ENCODE peak calls at places on chromosome 3, in ten cellular contexts. J is spleen, A is IMR-90, W is A549, B is transverse colon, U is HCT116, K is adrenal gland, H is tibial nerve, E is H1, O is stomach. L is an unnamed sample. For H3K4me1, the result is how much of the 10 kb centered on the place peaks cover.

GRCh38 chr3:58000306-58000705 is 7.9 kb upstream of the FLNB start:
- DNase-seq in J (no peak), A (no peak), W (no peak), B (no peak), U (no peak), K (no peak), H (no peak), E (no peak), O (no peak), L (no peak)

GRCh38 chr3:149401215-149401925 is 23.9 kb upstream of the TM4SF1 start:
- DNase-seq in J (no peak), A (peak), W (peak), B (no peak), U (no peak), K (no peak), H (no peak), E (no peak), O (peak), L (peak)

GRCh38 chr3:45140392-45140791 is 5.8 kb downstream of the CDCP1 start:
- DNase-seq in J (no peak), A (peak), W (no peak), B (no peak), U (no peak), K (peak), H (no peak), E (no peak), O (no peak), L (no peak)

GRCh38 chr3:58032186-58032585 is 24.0 kb downstream of the FLNB start:
- DNase-seq in J (no peak), A (peak), W (no peak), B (no peak), U (no peak), K (no peak), H (no peak), E (no peak), O (no peak), L (no peak)

GRCh38 chr3:152322756-152323155 is 54.0 kb downstream of the MBNL1 start:
- DNase-seq in J (no peak), A (no peak), W (no peak), B (no peak), U (no peak), K (no peak), H (no peak), E (no peak), O (no peak), L (peak)

GRCh38 chr3:5092018-5092417 is 30.1 kb upstream of the ARL8B start:
- DNase-seq in J (no peak), A (no peak), W (no peak), B (no peak), U (no peak), K (no peak), H (no peak), E (no peak), O (no peak), L (no peak)

GRCh38 chr3:30689202-30689641 is 82.8 kb downstream of the TGFBR2 start:
- DNase-seq in J (no peak), A (peak), W (peak), B (peak), U (peak), K (peak), H (no peak), E (no peak), O (peak), L (peak)

GRCh38 chr3:98556164-98557130 is 24.7 kb downstream of the GPR15 start:
- DNase-seq in J (no peak), A (no peak), W (no peak), B (no peak), U (peak), K (no peak), H (no peak), E (no peak), O (no peak), L (no peak)

GRCh38 chr3:179196098-179196497 is 47.9 kb downstream of the PIK3CA start:
- DNase-seq in J (no peak), A (peak), W (no peak), B (no peak), U (no peak), K (no peak), H (no peak), E (no peak), O (no peak), L (peak)

GRCh38 chr3:8509961-8510360 is 8.3 kb downstream of the LMCD1 start:
- DNase-seq in J (no peak), A (peak), W (peak), B (no peak), U (peak), K (peak), H (no peak), E (no peak), O (no peak), L (peak)

GRCh38 chr3:148642616-148643015 is 55.1 kb upstream of the AGTR1 start:
- DNase-seq in J (no peak), A (peak), W (peak), B (no peak), U (no peak), K (no peak), H (no peak), E (no peak), O (no peak), L (no peak)

GRCh38 chr3:195394700-195395099 is 48.1 kb downstream of the ACAP2 start:
- DNase-seq in J (no peak), A (peak), W (no peak), B (no peak), U (no peak), K (no peak), H (no peak), E (no peak), O (no peak), L (no peak)

GRCh38 chr3:62672270-62672987 is 202.8 kb downstream of the CADPS start:
- DNase-seq in J (no peak), A (no peak), W (no peak), B (no peak), U (no peak), K (no peak), H (no peak), E (no peak), O (no peak), L (no peak)

GRCh38 chr3:119826714-119827113 is 44.8 kb downstream of the NR1I2 start:
- DNase-seq in J (no peak), A (no peak), W (no peak), B (no peak), U (no peak), K (no peak), H (no peak), E (no peak), O (no peak), L (no peak)

GRCh38 chr3:44120721-44121582 is 120.7 kb upstream of the TOPAZ1 start:
- DNase-seq in J (no peak), A (no peak), W (no peak), B (no peak), U (no peak), K (peak), H (no peak), E (no peak), O (no peak), L (no peak)

GRCh38 chr3:90241481-90241880 is 1134.1 kb downstream of the EPHA3 start:
- DNase-seq in J (no peak), A (no peak), W (no peak), B (no peak), U (no peak), K (no peak), H (no peak), E (no peak), O (no peak), L (no peak)

GRCh38 chr3:143751643-143752178 is 96.6 kb downstream of the SLC9A9 start:
- DNase-seq in J (no peak), A (no peak), W (no peak), B (no peak), U (no peak), K (no peak), H (no peak), E (no peak), O (no peak), L (no peak)

GRCh38 chr3:40827942-40828688 is 303.4 kb downstream of the ZNF621 start:
- DNase-seq in J (no peak), A (no peak), W (no peak), B (peak), U (no peak), K (peak), H (peak), E (no peak), O (no peak), L (no peak)

GRCh38 chr3:10933470-10933957 is 59.0 kb upstream of the SLC6A1 start:
- DNase-seq in J (peak), A (no peak), W (no peak), B (no peak), U (no peak), K (no peak), H (no peak), E (no peak), O (no peak), L (no peak)

GRCh38 chr3:166663194-166663593 is 716.9 kb downstream of the ZBBX start:
- DNase-seq in J (no peak), A (no peak), W (no peak), B (no peak), U (peak), K (no peak), H (no peak), E (no peak), O (no peak), L (no peak)

GRCh38 chr3:52022323-52023100 is 26.8 kb upstream of the RPL29 start:
- DNase-seq in J (no peak), A (peak), W (no peak), B (no peak), U (no peak), K (peak), H (no peak), E (no peak), O (no peak), L (no peak)

GRCh38 chr3:124078978-124079911 is 87.3 kb upstream of the ROPN1 start:
- DNase-seq in J (no peak), A (peak), W (peak), B (no peak), U (peak), K (no peak), H (no peak), E (no peak), O (no peak), L (peak)

GRCh38 chr3:177906573-177907229 is 629.5 kb upstream of the KCNMB2 start:
- DNase-seq in J (no peak), A (no peak), W (no peak), B (no peak), U (no peak), K (no peak), H (no peak), E (no peak), O (no peak), L (no peak)

GRCh38 chr3:40718209-40718608 is 193.4 kb downstream of the ZNF621 start:
- DNase-seq in J (no peak), A (no peak), W (no peak), B (no peak), U (no peak), K (no peak), H (no peak), E (no peak), O (no peak), L (no peak)

GRCh38 chr3:17580901-17581300 is 161.5 kb downstream of the TBC1D5 start:
- DNase-seq in J (no peak), A (no peak), W (no peak), B (no peak), U (no peak), K (no peak), H (no peak), E (no peak), O (no peak), L (no peak)

GRCh38 chr3:121627622-121628021 is 33.1 kb downstream of the HCLS1 start:
- DNase-seq in J (no peak), A (no peak), W (no peak), B (no peak), U (no peak), K (no peak), H (no peak), E (no peak), O (no peak), L (no peak)

GRCh38 chr3:129663045-129663446 is 56.6 kb upstream of the PLXND1 start:
- DNase-seq in J (no peak), A (no peak), W (peak), B (no peak), U (peak), K (no peak), H (no peak), E (no peak), O (no peak), L (no peak)
- H3K4me1 ChIP-seq in J (under half), A (under half), W (half or more), B (under half), U (half or more), K (under half), H (under half), E (under half), O (under half), L (under half)

DNA sequence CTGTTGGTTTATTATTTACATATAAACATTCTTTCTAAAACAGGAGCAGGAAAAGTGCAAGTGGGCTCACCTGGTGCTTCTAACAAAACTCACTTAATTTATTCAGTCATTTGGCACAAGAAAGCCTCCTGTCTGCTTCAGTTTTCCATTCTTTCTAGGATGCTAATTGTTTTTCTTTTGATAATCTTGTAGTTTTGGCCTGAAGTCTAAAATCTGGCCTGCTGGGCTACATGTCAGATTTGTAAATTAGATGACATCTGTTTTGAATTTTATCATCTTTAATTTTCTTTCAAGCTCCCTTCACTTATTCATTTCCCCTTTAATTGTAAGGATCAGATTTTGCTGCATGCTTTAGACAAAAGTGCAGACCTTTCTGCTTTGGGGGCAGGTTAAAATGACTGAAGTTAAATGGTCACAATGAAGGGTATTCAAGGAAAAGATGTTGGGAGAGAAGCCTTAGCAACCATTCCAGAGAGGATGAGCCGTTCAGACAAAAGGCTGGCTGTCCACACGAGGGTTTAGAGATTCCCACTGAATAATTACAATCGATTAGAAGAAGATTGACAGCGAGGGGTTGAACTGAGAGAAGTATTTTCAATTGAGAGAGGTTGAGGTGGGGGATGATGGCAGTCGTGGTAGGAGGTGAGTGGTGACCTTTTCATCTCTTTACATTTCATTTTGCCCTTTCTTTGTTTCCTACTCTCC is 59.9 kb upstream of the PTX3 start:
- DNase-seq in J (no peak), A (no peak), W (no peak), B (no peak), U (no peak), K (no peak), H (no peak), E (no peak), O (no peak), L (no peak)
- TF ChIP-seq POLR2A in J (no peak), A (no peak), W (no peak), B (no peak), U (no peak), K (no peak), H (no peak), E (no peak), O (no peak), L (no peak)

GRCh38 chr3:196638922-196639516 is 475 bp upstream of the NRROS start:
- DNase-seq in J (no peak), A (no peak), W (no peak), B (no peak), U (no peak), K (no peak), H (no peak), E (no peak), O (no peak), L (peak)
- H3K4me1 ChIP-seq in J (half or more), A (under half), W (under half), B (under half), U (under half), K (under half), H (under half), E (under half), O (under half), L (under half)

GRCh38 chr3:113696658-113697191 is 283 bp upstream of the USF3 start:
- DNase-seq in J (peak), A (peak), W (peak), B (peak), U (peak), K (peak), H (peak), E (peak), O (peak), L (peak)
- TF ChIP-seq POLR2A in J (no peak), A (no peak), W (no peak), B (no peak), U (no peak), K (no peak), H (no peak), E (no peak), O (no peak), L (no peak)

GRCh38 chr3:110577856-110578255 is 493.8 kb upstream of the NECTIN3 start:
- DNase-seq in J (no peak), A (no peak), W (no peak), B (no peak), U (no peak), K (no peak), H (no peak), E (no peak), O (no peak), L (no peak)

GRCh38 chr3:110583373-110583935 is 488.2 kb upstream of the NECTIN3 start:
- DNase-seq in J (no peak), A (peak), W (peak), B (no peak), U (peak), K (no peak), H (no peak), E (no peak), O (no peak), L (no peak)

GRCh38 chr3:110576962-110577361 is 494.7 kb upstream of the NECTIN3 start:
- DNase-seq in J (no peak), A (peak), W (peak), B (no peak), U (peak), K (peak), H (no peak), E (peak), O (no peak), L (peak)

GRCh38 chr3:110575702-110576101 is 495.9 kb upstream of the NECTIN3 start:
- DNase-seq in J (no peak), A (no peak), W (peak), B (no peak), U (no peak), K (no peak), H (no peak), E (no peak), O (no peak), L (no peak)

GRCh38 chr3:110579841-110580550 is 491.6 kb upstream of the NECTIN3 start:
- DNase-seq in J (no peak), A (peak), W (no peak), B (no peak), U (peak), K (no peak), H (no peak), E (no peak), O (no peak), L (no peak)
- H3K4me1 ChIP-seq in J (under half), A (under half), W (half or more), B (under half), U (half or more), K (under half), H (under half), E (under half), O (under half), L (under half)

DNA sequence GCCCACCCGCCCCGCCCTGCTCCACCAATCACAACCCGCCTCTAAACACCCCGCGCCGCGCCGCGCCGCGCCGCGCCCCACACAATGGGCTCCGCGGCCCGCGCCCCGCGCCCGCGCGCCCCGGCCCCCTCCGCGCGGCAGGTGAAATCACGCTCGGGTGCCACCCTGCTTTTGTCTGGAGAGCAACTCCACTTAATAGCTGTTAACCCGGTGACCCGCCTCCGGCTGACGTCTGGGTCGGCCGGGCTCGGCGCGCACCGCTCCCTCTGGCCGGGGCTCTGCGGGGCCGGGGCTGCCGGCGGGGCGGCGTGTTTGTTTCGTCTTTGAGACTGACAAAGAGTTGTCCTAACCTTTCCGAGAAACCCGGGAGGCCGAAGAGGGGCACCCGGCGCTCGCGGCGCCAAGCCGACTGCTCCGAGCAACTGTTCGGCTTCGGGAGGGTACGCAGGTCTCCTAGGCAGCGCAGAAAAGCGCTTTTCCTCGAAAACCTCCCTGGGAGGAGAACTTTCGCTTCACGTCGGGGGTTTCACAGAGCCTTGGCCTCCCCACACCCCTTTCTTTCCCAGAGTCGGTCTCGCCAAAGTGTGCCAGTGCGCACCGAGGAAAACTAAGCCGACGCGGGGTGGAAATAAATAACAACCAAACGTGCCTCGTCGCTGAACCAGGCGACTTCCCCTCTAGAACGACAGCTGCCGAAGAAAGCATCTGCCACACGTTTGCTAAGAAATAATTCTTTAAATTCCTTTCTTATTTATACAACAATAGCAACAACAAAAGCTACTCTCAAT is 518.4 kb downstream of the FOXP1 start:
- DNase-seq in J (peak), A (peak), W (peak), B (peak), U (no peak), K (peak), H (no peak), E (peak), O (peak), L (peak)
- TF ChIP-seq POLR2A in J (no peak), A (peak), W (no peak), B (peak), U (no peak), K (no peak), H (no peak), E (no peak), O (no peak), L (peak)

DNA sequence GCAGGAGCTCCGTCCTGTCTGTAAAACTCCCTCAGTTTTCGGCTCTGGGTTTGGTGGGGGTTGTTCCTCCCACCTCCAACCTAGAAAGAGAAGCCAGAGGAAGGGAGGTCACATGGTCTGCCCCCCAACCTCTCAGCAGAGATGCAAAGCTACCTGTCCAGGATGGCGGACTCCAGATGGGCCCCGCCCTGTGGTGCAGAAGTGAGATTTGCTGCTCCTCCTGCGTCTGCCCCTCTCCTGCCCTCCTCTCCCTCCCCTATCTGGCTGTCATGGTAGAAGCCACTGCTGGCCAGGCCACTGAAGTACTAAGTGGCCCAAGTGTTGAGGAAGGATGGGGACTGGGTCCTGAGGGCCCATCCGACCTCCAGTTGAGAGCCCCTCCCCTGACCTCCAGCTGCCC is 2.1 kb upstream of the SEMA3B start:
- DNase-seq in J (no peak), A (no peak), W (no peak), B (no peak), U (no peak), K (no peak), H (no peak), E (no peak), O (no peak), L (no peak)
- H3K4me1 ChIP-seq in J (half or more), A (half or more), W (half or more), B (half or more), U (half or more), K (half or more), H (half or more), E (under half), O (half or more), L (under half)

GRCh38 chr3:125140011-125140813 is 72.3 kb downstream of the SLC12A8 start:
- DNase-seq in J (no peak), A (peak), W (no peak), B (no peak), U (no peak), K (peak), H (no peak), E (no peak), O (no peak), L (no peak)
- TF ChIP-seq POLR2A in J (no peak), A (no peak), W (no peak), B (no peak), U (no peak), K (no peak), H (no peak), E (no peak), O (no peak), L (no peak)

DNA sequence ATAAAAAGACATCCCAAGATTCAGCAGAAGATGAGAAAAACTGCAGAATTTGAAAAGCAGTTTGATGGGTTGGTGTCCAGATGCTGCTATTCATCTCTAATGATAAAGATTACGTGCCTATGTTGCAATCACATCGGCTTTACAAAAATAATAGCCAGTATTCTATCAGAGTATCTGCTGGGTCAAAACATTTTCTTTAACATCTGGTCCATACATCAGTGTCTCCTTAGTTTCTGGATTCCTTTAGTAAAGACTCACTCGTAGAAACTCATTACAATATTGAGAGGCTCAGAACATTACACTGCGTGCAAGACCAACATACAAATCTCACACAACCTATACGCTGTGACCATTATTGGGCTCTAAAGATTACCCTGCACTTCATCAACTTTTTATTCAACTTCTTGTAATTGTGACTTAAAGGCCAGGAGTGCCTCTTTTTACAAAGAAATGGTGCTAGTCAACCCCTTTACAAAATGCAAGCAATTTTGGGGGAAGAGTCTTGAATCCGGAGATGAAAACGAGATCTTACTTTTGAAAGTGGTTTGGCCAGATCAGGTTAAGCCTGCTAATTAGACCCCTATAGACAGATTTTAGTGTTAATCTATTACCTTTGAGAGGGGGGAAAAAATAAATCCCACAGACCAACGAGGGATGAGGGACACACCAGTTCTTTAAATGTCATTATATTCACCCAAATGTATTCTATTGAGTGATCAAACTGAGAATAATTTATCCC is 2.9 kb downstream of the TRA2B start:
- DNase-seq in J (no peak), A (peak), W (no peak), B (no peak), U (no peak), K (no peak), H (no peak), E (no peak), O (no peak), L (peak)
- H3K4me1 ChIP-seq in J (half or more), A (under half), W (under half), B (half or more), U (half or more), K (half or more), H (half or more), E (under half), O (half or more), L (half or more)

L was measured in endothelial cell of umbilical vein.